ENCODE peak calls at places on chromosomes 4 and X, in five cellular contexts. One of them, this sample, is unnamed.

GRCh38 chr4:93867416-93868001 is 39.0 kb downstream of the ATOH1 start:
- DNase-seq in stomach: no peak
- DNase-seq in kidney: no peak
- DNase-seq in GM13977: no peak
- DNase-seq in neural progenitor cell: no peak
- DNase-seq in this sample: no peak

GRCh38 chrX:20547649-20548051 is 280.9 kb upstream of the RPS6KA3 start:
- DNase-seq in neural progenitor cell: no peak
- DNase-seq in stomach: no peak
- DNase-seq in kidney: peak
- DNase-seq in GM13977: no peak
- DNase-seq in this sample: peak

GRCh38 chr4:169229571-169230028 is 41.2 kb downstream of the SH3RF1 start:
- DNase-seq in neural progenitor cell: no peak
- DNase-seq in kidney: no peak
- DNase-seq in GM13977: no peak
- DNase-seq in stomach: no peak
- DNase-seq in this sample: peak

GRCh38 chr4:143025111-143025704 is 159.5 kb upstream of the USP38 start:
- DNase-seq in stomach: no peak
- DNase-seq in neural progenitor cell: peak
- DNase-seq in kidney: no peak
- DNase-seq in GM13977: no peak
- DNase-seq in this sample: peak

GRCh38 chr4:77881460-77882295 is 19.0 kb downstream of the MRPL1 start:
- DNase-seq in GM13977: no peak
- DNase-seq in neural progenitor cell: no peak
- DNase-seq in stomach: no peak
- DNase-seq in kidney: no peak
- DNase-seq in this sample: no peak

GRCh38 chr4:164802301-164802700 is 48.4 kb downstream of the SMIM31 start:
- DNase-seq in GM13977: no peak
- DNase-seq in neural progenitor cell: no peak
- DNase-seq in stomach: no peak
- DNase-seq in kidney: no peak
- DNase-seq in this sample: no peak

GRCh38 chr4:72408568-72408967 is 160.5 kb downstream of the ADAMTS3 start:
- DNase-seq in kidney: no peak
- DNase-seq in stomach: no peak
- DNase-seq in GM13977: no peak
- DNase-seq in neural progenitor cell: no peak
- DNase-seq in this sample: no peak

GRCh38 chrX:12901486-12901885 is 4.9 kb upstream of the TLR8 start:
- DNase-seq in neural progenitor cell: peak
- DNase-seq in GM13977: peak
- DNase-seq in kidney: peak
- DNase-seq in stomach: peak
- DNase-seq in this sample: peak

GRCh38 chrX:110403839-110404238 is 45.2 kb downstream of the RTL9 start:
- DNase-seq in neural progenitor cell: no peak
- DNase-seq in kidney: no peak
- DNase-seq in GM13977: no peak
- DNase-seq in stomach: no peak
- DNase-seq in this sample: no peak

GRCh38 chr4:25032126-25032525 is 1.4 kb upstream of the LGI2 start:
- DNase-seq in kidney: no peak
- DNase-seq in neural progenitor cell: no peak
- DNase-seq in stomach: no peak
- DNase-seq in GM13977: no peak
- DNase-seq in this sample: no peak

GRCh38 chr4:69750346-69750745 is 10.1 kb downstream of the SULT1B1 start:
- DNase-seq in GM13977: no peak
- DNase-seq in stomach: no peak
- DNase-seq in neural progenitor cell: no peak
- DNase-seq in kidney: no peak
- DNase-seq in this sample: no peak

DNA sequence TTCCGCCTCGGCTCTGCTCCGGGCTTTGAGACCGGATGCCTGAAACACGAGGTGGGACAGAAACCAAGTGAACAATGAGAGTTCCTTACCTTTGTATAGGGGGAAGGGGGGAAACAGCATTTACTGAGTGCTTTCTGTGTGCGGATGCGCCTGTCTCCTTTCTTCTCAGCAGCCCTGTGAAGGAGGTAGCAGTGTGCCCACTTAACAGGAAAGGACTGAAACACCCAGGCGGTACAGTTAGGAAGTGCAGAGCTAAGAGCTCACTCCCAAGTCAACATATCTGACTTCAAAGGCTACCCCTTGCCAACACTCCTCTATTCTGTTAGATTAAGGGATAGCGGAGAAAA is 43.1 kb upstream of the TMSB15B start:
- DNase-seq in GM13977: no peak
- DNase-seq in stomach: no peak
- DNase-seq in neural progenitor cell: no peak
- DNase-seq in kidney: no peak
- DNase-seq in this sample: peak
- TF ChIP-seq CTCF in GM13977: no peak
- TF ChIP-seq CTCF in stomach: no peak
- TF ChIP-seq CTCF in neural progenitor cell: peak
- TF ChIP-seq CTCF in kidney: peak
- TF ChIP-seq CTCF in this sample: peak

GRCh38 chrX:77448170-77448569 is 981 bp downstream of the FGF16 start:
- DNase-seq in stomach: no peak
- DNase-seq in neural progenitor cell: peak
- DNase-seq in kidney: no peak
- DNase-seq in GM13977: no peak
- DNase-seq in this sample: no peak

GRCh38 chrX:77446840-77447239 is 349 bp upstream of the FGF16 start:
- DNase-seq in neural progenitor cell: no peak
- DNase-seq in GM13977: no peak
- DNase-seq in kidney: no peak
- DNase-seq in stomach: no peak
- DNase-seq in this sample: no peak

GRCh38 chrX:77444075-77444474 is 3.1 kb upstream of the FGF16 start:
- DNase-seq in kidney: no peak
- DNase-seq in stomach: no peak
- DNase-seq in GM13977: no peak
- DNase-seq in neural progenitor cell: no peak
- DNase-seq in this sample: no peak

GRCh38 chrX:77447339-77448149 is at the start of gene FGF16:
- DNase-seq in kidney: peak
- DNase-seq in stomach: no peak
- DNase-seq in neural progenitor cell: peak
- DNase-seq in GM13977: peak
- DNase-seq in this sample: no peak

GRCh38 chrX:77446029-77446585 is 1.1 kb upstream of the FGF16 start:
- DNase-seq in GM13977: peak
- DNase-seq in kidney: peak
- DNase-seq in neural progenitor cell: peak
- DNase-seq in stomach: no peak
- DNase-seq in this sample: no peak
- TF ChIP-seq CTCF in GM13977: peak
- TF ChIP-seq CTCF in kidney: no peak
- TF ChIP-seq CTCF in neural progenitor cell: peak
- TF ChIP-seq CTCF in stomach: no peak
- TF ChIP-seq CTCF in this sample: no peak

DNA sequence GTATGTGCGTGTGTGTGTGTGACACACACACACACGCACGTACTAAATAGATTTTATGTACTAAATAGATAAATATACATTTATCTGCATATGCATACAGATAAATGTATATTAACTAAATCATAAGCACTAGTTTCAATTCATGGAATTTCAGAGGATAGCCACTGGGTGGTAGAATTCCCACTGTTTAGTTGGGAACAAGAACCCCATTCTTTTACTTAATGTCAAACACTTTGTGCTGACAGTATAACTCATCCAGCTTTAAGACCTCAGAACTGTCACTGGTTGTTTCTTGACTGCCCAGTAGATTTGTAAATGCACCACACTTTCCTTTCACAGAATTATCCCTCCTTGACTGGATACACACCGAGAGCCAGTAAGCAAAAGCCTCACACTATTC is 32.5 kb downstream of the PPARGC1A start:
- DNase-seq in GM13977: no peak
- DNase-seq in kidney: no peak
- DNase-seq in neural progenitor cell: no peak
- DNase-seq in stomach: no peak
- DNase-seq in this sample: no peak
- TF ChIP-seq CTCF in GM13977: no peak
- TF ChIP-seq CTCF in kidney: no peak
- TF ChIP-seq CTCF in neural progenitor cell: peak
- TF ChIP-seq CTCF in stomach: no peak
- TF ChIP-seq CTCF in this sample: no peak

GRCh38 chr4:74134500-74134852 is 23.4 kb upstream of the MTHFD2L start:
- DNase-seq in GM13977: no peak
- DNase-seq in stomach: no peak
- DNase-seq in kidney: no peak
- DNase-seq in neural progenitor cell: no peak
- DNase-seq in this sample: no peak
- TF ChIP-seq CTCF in GM13977: no peak
- TF ChIP-seq CTCF in stomach: no peak
- TF ChIP-seq CTCF in kidney: no peak
- TF ChIP-seq CTCF in neural progenitor cell: no peak
- TF ChIP-seq CTCF in this sample: no peak

GRCh38 chrX:62928906-62929305 is 422.2 kb downstream of the SPIN4 start:
- DNase-seq in neural progenitor cell: no peak
- DNase-seq in kidney: no peak
- DNase-seq in stomach: no peak
- DNase-seq in GM13977: no peak
- DNase-seq in this sample: no peak

GRCh38 chrX:62931625-62932024 is 419.5 kb downstream of the SPIN4 start:
- DNase-seq in stomach: no peak
- DNase-seq in neural progenitor cell: no peak
- DNase-seq in kidney: no peak
- DNase-seq in GM13977: no peak
- DNase-seq in this sample: no peak
- TF ChIP-seq CTCF in stomach: no peak
- TF ChIP-seq CTCF in neural progenitor cell: no peak
- TF ChIP-seq CTCF in kidney: no peak
- TF ChIP-seq CTCF in GM13977: no peak
- TF ChIP-seq CTCF in this sample: no peak

DNA sequence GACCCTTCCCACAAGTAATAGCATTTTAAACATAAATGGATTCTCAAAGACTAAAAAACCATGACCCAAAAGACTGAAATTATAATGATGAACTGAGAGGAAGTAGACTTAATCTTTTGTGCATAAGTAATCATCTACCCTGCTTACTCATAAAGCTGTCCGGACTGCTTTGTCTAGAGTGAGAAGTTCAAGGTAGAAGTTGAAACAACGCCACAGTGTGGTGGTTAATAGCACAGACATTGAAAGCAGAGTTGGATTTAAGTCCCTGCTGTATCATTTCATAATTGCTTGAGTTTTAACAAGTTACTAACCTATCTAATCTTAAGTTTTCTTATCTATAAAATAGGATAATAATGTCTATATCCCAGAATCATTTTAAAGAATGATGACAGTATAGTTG is 346.5 kb downstream of the CENPC start:
- DNase-seq in stomach: no peak
- DNase-seq in GM13977: no peak
- DNase-seq in kidney: no peak
- DNase-seq in neural progenitor cell: no peak
- DNase-seq in this sample: peak
- TF ChIP-seq CTCF in stomach: no peak
- TF ChIP-seq CTCF in GM13977: peak
- TF ChIP-seq CTCF in kidney: no peak
- TF ChIP-seq CTCF in neural progenitor cell: peak
- TF ChIP-seq CTCF in this sample: no peak

GRCh38 chr4:122679946-122680345 is 52.6 kb upstream of the BBS12 start:
- DNase-seq in kidney: no peak
- DNase-seq in GM13977: no peak
- DNase-seq in neural progenitor cell: no peak
- DNase-seq in stomach: no peak
- DNase-seq in this sample: no peak
- TF ChIP-seq CTCF in kidney: no peak
- TF ChIP-seq CTCF in GM13977: no peak
- TF ChIP-seq CTCF in neural progenitor cell: no peak
- TF ChIP-seq CTCF in stomach: no peak
- TF ChIP-seq CTCF in this sample: no peak

GRCh38 chr4:22463179-22463578 is 52.7 kb downstream of the ADGRA3 start:
- DNase-seq in GM13977: no peak
- DNase-seq in neural progenitor cell: no peak
- DNase-seq in kidney: no peak
- DNase-seq in stomach: no peak
- DNase-seq in this sample: no peak
- TF ChIP-seq CTCF in GM13977: no peak
- TF ChIP-seq CTCF in neural progenitor cell: no peak
- TF ChIP-seq CTCF in kidney: no peak
- TF ChIP-seq CTCF in stomach: no peak
- TF ChIP-seq CTCF in this sample: no peak

DNA sequence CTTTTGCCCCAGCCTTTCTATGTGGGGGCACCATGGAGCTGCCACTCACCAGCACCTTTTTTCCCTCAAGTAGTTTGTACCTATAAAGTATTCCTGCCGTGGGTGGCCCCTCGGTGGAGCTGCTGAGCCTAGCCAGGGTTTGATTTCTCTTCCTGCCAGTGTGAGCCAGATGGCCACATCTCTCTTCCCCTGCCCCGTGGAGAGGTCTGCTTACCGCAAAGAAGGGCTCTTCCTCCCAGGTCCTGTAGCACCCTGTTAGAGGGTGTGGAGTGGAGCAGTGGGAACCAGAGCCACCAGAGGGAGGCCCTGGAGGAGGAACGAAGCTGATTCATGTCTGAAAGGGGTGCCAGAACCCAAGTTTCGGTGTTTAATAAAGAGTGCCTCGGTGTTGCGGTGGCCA is 95.4 kb downstream of the PTTG2 start:
- DNase-seq in kidney: no peak
- DNase-seq in GM13977: no peak
- DNase-seq in neural progenitor cell: no peak
- DNase-seq in stomach: no peak
- DNase-seq in this sample: no peak
- TF ChIP-seq CTCF in kidney: no peak
- TF ChIP-seq CTCF in GM13977: no peak
- TF ChIP-seq CTCF in neural progenitor cell: no peak
- TF ChIP-seq CTCF in stomach: no peak
- TF ChIP-seq CTCF in this sample: no peak

GRCh38 chr4:141254326-141254725 is 33.6 kb downstream of the ZNF330 start:
- DNase-seq in kidney: no peak
- DNase-seq in stomach: no peak
- DNase-seq in neural progenitor cell: no peak
- DNase-seq in GM13977: no peak
- DNase-seq in this sample: no peak
- TF ChIP-seq CTCF in kidney: no peak
- TF ChIP-seq CTCF in stomach: no peak
- TF ChIP-seq CTCF in neural progenitor cell: peak
- TF ChIP-seq CTCF in GM13977: peak
- TF ChIP-seq CTCF in this sample: no peak

This sample was measured in Calu3.